ENCODE peak calls at places on chromosomes 3 and 15, in ten cellular contexts. One of them, this sample, is unnamed.

GRCh38 chr15:100943074-100943473 is 23.9 kb downstream of the LRRK1 start:
- DNase-seq in iPS DF 6.9: no peak
- DNase-seq in NCI-H1417: no peak
- DNase-seq in ELR: no peak
- DNase-seq in retina: no peak
- DNase-seq in stimulated activated CD4-positive, alpha-beta T cell treated with anti-CD3 and anti-CD28 coated beads, Interleukin-15, amount 100 ng/mL, for 1 hour: no peak
- DNase-seq in endothelial cell: no peak
- DNase-seq in kidney epithelial cell: no peak
- DNase-seq in cardiac muscle cell: peak
- DNase-seq in SK-MEL-5: no peak
- DNase-seq in this sample: no peak

GRCh38 chr3:178750639-178751038 is 214.4 kb downstream of the KCNMB2 start:
- DNase-seq in retina: no peak
- DNase-seq in NCI-H1417: no peak
- DNase-seq in iPS DF 6.9: no peak
- DNase-seq in SK-MEL-5: no peak
- DNase-seq in kidney epithelial cell: no peak
- DNase-seq in ELR: no peak
- DNase-seq in endothelial cell: no peak
- DNase-seq in cardiac muscle cell: no peak
- DNase-seq in stimulated activated CD4-positive, alpha-beta T cell treated with anti-CD3 and anti-CD28 coated beads, Interleukin-15, amount 100 ng/mL, for 1 hour: no peak
- DNase-seq in this sample: no peak

GRCh38 chr3:130433306-130433705 is 83.7 kb upstream of the COL6A6 start:
- DNase-seq in kidney epithelial cell: no peak
- DNase-seq in NCI-H1417: no peak
- DNase-seq in stimulated activated CD4-positive, alpha-beta T cell treated with anti-CD3 and anti-CD28 coated beads, Interleukin-15, amount 100 ng/mL, for 1 hour: no peak
- DNase-seq in SK-MEL-5: no peak
- DNase-seq in endothelial cell: no peak
- DNase-seq in iPS DF 6.9: no peak
- DNase-seq in retina: no peak
- DNase-seq in ELR: no peak
- DNase-seq in cardiac muscle cell: no peak
- DNase-seq in this sample: no peak

GRCh38 chr3:87426916-87427315 is 150.5 kb upstream of the POU1F1 start:
- DNase-seq in NCI-H1417: no peak
- DNase-seq in SK-MEL-5: no peak
- DNase-seq in endothelial cell: no peak
- DNase-seq in stimulated activated CD4-positive, alpha-beta T cell treated with anti-CD3 and anti-CD28 coated beads, Interleukin-15, amount 100 ng/mL, for 1 hour: no peak
- DNase-seq in iPS DF 6.9: no peak
- DNase-seq in ELR: peak
- DNase-seq in kidney epithelial cell: no peak
- DNase-seq in retina: no peak
- DNase-seq in cardiac muscle cell: no peak
- DNase-seq in this sample: peak

GRCh38 chr3:184325715-184326114 is 11.3 kb downstream of the EIF4G1 start:
- DNase-seq in kidney epithelial cell: no peak
- DNase-seq in stimulated activated CD4-positive, alpha-beta T cell treated with anti-CD3 and anti-CD28 coated beads, Interleukin-15, amount 100 ng/mL, for 1 hour: no peak
- DNase-seq in endothelial cell: no peak
- DNase-seq in SK-MEL-5: no peak
- DNase-seq in ELR: no peak
- DNase-seq in iPS DF 6.9: no peak
- DNase-seq in cardiac muscle cell: no peak
- DNase-seq in NCI-H1417: no peak
- DNase-seq in retina: no peak
- DNase-seq in this sample: no peak

GRCh38 chr3:171257251-171258179 is 202.7 kb downstream of the TNIK start:
- DNase-seq in kidney epithelial cell: no peak
- DNase-seq in cardiac muscle cell: no peak
- DNase-seq in endothelial cell: no peak
- DNase-seq in retina: no peak
- DNase-seq in NCI-H1417: no peak
- DNase-seq in iPS DF 6.9: no peak
- DNase-seq in ELR: peak
- DNase-seq in SK-MEL-5: no peak
- DNase-seq in stimulated activated CD4-positive, alpha-beta T cell treated with anti-CD3 and anti-CD28 coated beads, Interleukin-15, amount 100 ng/mL, for 1 hour: no peak
- DNase-seq in this sample: peak

GRCh38 chr3:188152660-188153497 is 1.1 kb upstream of the LPP start:
- DNase-seq in iPS DF 6.9: no peak
- DNase-seq in kidney epithelial cell: no peak
- DNase-seq in retina: no peak
- DNase-seq in endothelial cell: peak
- DNase-seq in cardiac muscle cell: peak
- DNase-seq in SK-MEL-5: peak
- DNase-seq in NCI-H1417: no peak
- DNase-seq in ELR: peak
- DNase-seq in stimulated activated CD4-positive, alpha-beta T cell treated with anti-CD3 and anti-CD28 coated beads, Interleukin-15, amount 100 ng/mL, for 1 hour: no peak
- DNase-seq in this sample: peak

GRCh38 chr3:20125912-20126311 is 60.1 kb downstream of the SGO1 start:
- DNase-seq in stimulated activated CD4-positive, alpha-beta T cell treated with anti-CD3 and anti-CD28 coated beads, Interleukin-15, amount 100 ng/mL, for 1 hour: no peak
- DNase-seq in kidney epithelial cell: no peak
- DNase-seq in retina: no peak
- DNase-seq in endothelial cell: no peak
- DNase-seq in NCI-H1417: no peak
- DNase-seq in SK-MEL-5: no peak
- DNase-seq in cardiac muscle cell: no peak
- DNase-seq in ELR: no peak
- DNase-seq in iPS DF 6.9: no peak
- DNase-seq in this sample: peak

GRCh38 chr3:10015476-10015904 is 10.7 kb upstream of the FANCD2 start:
- DNase-seq in cardiac muscle cell: peak
- DNase-seq in SK-MEL-5: peak
- DNase-seq in ELR: peak
- DNase-seq in iPS DF 6.9: no peak
- DNase-seq in retina: no peak
- DNase-seq in endothelial cell: no peak
- DNase-seq in stimulated activated CD4-positive, alpha-beta T cell treated with anti-CD3 and anti-CD28 coated beads, Interleukin-15, amount 100 ng/mL, for 1 hour: no peak
- DNase-seq in NCI-H1417: no peak
- DNase-seq in kidney epithelial cell: peak
- DNase-seq in this sample: peak

GRCh38 chr3:73279-73678 is 123.3 kb upstream of the CHL1 start:
- DNase-seq in stimulated activated CD4-positive, alpha-beta T cell treated with anti-CD3 and anti-CD28 coated beads, Interleukin-15, amount 100 ng/mL, for 1 hour: no peak
- DNase-seq in kidney epithelial cell: no peak
- DNase-seq in SK-MEL-5: no peak
- DNase-seq in ELR: no peak
- DNase-seq in NCI-H1417: no peak
- DNase-seq in endothelial cell: no peak
- DNase-seq in retina: no peak
- DNase-seq in iPS DF 6.9: no peak
- DNase-seq in cardiac muscle cell: no peak
- DNase-seq in this sample: no peak

GRCh38 chr3:141401584-141402475 is 33.5 kb downstream of the ZBTB38 start:
- DNase-seq in stimulated activated CD4-positive, alpha-beta T cell treated with anti-CD3 and anti-CD28 coated beads, Interleukin-15, amount 100 ng/mL, for 1 hour: peak
- DNase-seq in retina: peak
- DNase-seq in kidney epithelial cell: no peak
- DNase-seq in NCI-H1417: peak
- DNase-seq in endothelial cell: peak
- DNase-seq in iPS DF 6.9: no peak
- DNase-seq in ELR: peak
- DNase-seq in cardiac muscle cell: peak
- DNase-seq in SK-MEL-5: peak
- DNase-seq in this sample: no peak